ENCODE peak calls at places on chromosomes 12 and 14, in nine cellular contexts. P is A549, V is heart left ventricle, G is uterus, N is stomach, C is tibial nerve, J is IMR-90, D is testis, H is ovary. O is an unnamed sample.

GRCh38 chr12:125184213-125184952 is 119.1 kb downstream of the AACS start:
- DNase-seq in P (no peak), V (no peak), G (no peak), N (peak), C (no peak), J (no peak), D (no peak), H (no peak), O (no peak)

GRCh38 chr12:6332459-6332858 is 9.4 kb downstream of the TNFRSF1A start:
- DNase-seq in P (peak), V (no peak), G (no peak), N (no peak), C (no peak), J (peak), D (no peak), H (no peak), O (no peak)

GRCh38 chr12:57124259-57124877 is 3.9 kb upstream of the LRP1 start:
- DNase-seq in P (peak), V (no peak), G (peak), N (peak), C (peak), J (peak), D (peak), H (peak), O (peak)

GRCh38 chr12:4273651-4274395 is at the start of gene CCND2:
- DNase-seq in P (peak), V (peak), G (peak), N (peak), C (peak), J (peak), D (peak), H (peak), O (peak)

GRCh38 chr14:95529242-95529641 is 5.6 kb upstream of the GLRX5 start:
- DNase-seq in P (no peak), V (no peak), G (no peak), N (no peak), C (no peak), J (no peak), D (no peak), H (no peak), O (no peak)

GRCh38 chr12:68791897-68792481 is 16.0 kb upstream of the MDM2 start:
- DNase-seq in P (no peak), V (no peak), G (no peak), N (no peak), C (no peak), J (no peak), D (no peak), H (no peak), O (no peak)

GRCh38 chr12:111450676-111451075 is 45.0 kb downstream of the SH2B3 start:
- DNase-seq in P (no peak), V (no peak), G (peak), N (peak), C (no peak), J (no peak), D (peak), H (no peak), O (no peak)

GRCh38 chr14:65833256-65833880 is 420.8 kb downstream of the FUT8 start:
- DNase-seq in P (no peak), V (no peak), G (no peak), N (no peak), C (no peak), J (no peak), D (peak), H (no peak), O (no peak)

GRCh38 chr12:64256166-64256800 is 34.2 kb upstream of the KICS2 start:
- DNase-seq in P (peak), V (no peak), G (no peak), N (no peak), C (no peak), J (peak), D (no peak), H (no peak), O (no peak)

GRCh38 chr12:68784015-68784414 is 24.0 kb upstream of the MDM2 start:
- DNase-seq in P (no peak), V (no peak), G (no peak), N (no peak), C (no peak), J (no peak), D (no peak), H (no peak), O (no peak)

GRCh38 chr14:51304428-51304827 is 64.4 kb downstream of the TMX1 start:
- DNase-seq in P (peak), V (no peak), G (no peak), N (no peak), C (no peak), J (peak), D (no peak), H (no peak), O (no peak)

GRCh38 chr12:67394600-67394999 is 125.4 kb downstream of the CAND1 start:
- DNase-seq in P (no peak), V (peak), G (peak), N (no peak), C (peak), J (peak), D (peak), H (peak), O (no peak)

GRCh38 chr12:117091758-117092510 is 7.3 kb downstream of the TESC start:
- DNase-seq in P (no peak), V (no peak), G (no peak), N (no peak), C (no peak), J (no peak), D (no peak), H (no peak), O (peak)

GRCh38 chr12:89593233-89593632 is 67.4 kb upstream of the POC1B start:
- DNase-seq in P (no peak), V (no peak), G (no peak), N (no peak), C (no peak), J (no peak), D (no peak), H (no peak), O (no peak)

GRCh38 chr14:95291859-95292542 is 27.7 kb downstream of the CLMN start:
- DNase-seq in P (peak), V (peak), G (peak), N (peak), C (peak), J (peak), D (peak), H (no peak), O (no peak)

GRCh38 chr12:74349925-74350324 is 187.7 kb upstream of the ATXN7L3B start:
- DNase-seq in P (no peak), V (no peak), G (no peak), N (no peak), C (no peak), J (no peak), D (peak), H (no peak), O (no peak)

GRCh38 chr12:49547090-49547690 is 8.4 kb downstream of the KCNH3 start:
- DNase-seq in P (no peak), V (no peak), G (no peak), N (no peak), C (no peak), J (no peak), D (no peak), H (no peak), O (no peak)

GRCh38 chr14:34722723-34723545 is 8.5 kb upstream of the CFL2 start:
- DNase-seq in P (peak), V (no peak), G (peak), N (peak), C (peak), J (peak), D (peak), H (peak), O (no peak)

GRCh38 chr12:69287556-69287955 is 48.2 kb downstream of the CPSF6 start:
- DNase-seq in P (no peak), V (no peak), G (no peak), N (no peak), C (no peak), J (no peak), D (no peak), H (no peak), O (no peak)

GRCh38 chr12:126874427-126875026 is 1392.4 kb upstream of the TMEM132C start:
- DNase-seq in P (peak), V (peak), G (peak), N (peak), C (peak), J (no peak), D (peak), H (no peak), O (peak)

GRCh38 chr14:105486974-105487448 is 325 bp downstream of the CRIP1 start:
- DNase-seq in P (peak), V (peak), G (peak), N (no peak), C (no peak), J (no peak), D (no peak), H (no peak), O (peak)

GRCh38 chr14:62209287-62209899 is 447.2 kb downstream of the SNAPC1 start:
- DNase-seq in P (no peak), V (no peak), G (no peak), N (no peak), C (no peak), J (peak), D (no peak), H (no peak), O (no peak)

GRCh38 chr12:109597795-109598427 is 24.3 kb downstream of the MVK start:
- DNase-seq in P (peak), V (peak), G (peak), N (peak), C (peak), J (peak), D (peak), H (peak), O (peak)
- TF ChIP-seq POLR2A in P (no peak), V (no peak), G (no peak), N (no peak), C (no peak), J (no peak), D (no peak), H (no peak), O (no peak)

GRCh38 chr14:23645504-23645811 is 9.3 kb downstream of the DHRS2 start:
- DNase-seq in P (no peak), V (no peak), G (no peak), N (no peak), C (no peak), J (no peak), D (no peak), H (no peak), O (no peak)

GRCh38 chr14:23644919-23645336 is 8.8 kb downstream of the DHRS2 start:
- DNase-seq in P (no peak), V (no peak), G (no peak), N (no peak), C (no peak), J (no peak), D (no peak), H (no peak), O (no peak)

GRCh38 chr14:23646648-23647549 is 10.7 kb downstream of the DHRS2 start:
- DNase-seq in P (peak), V (no peak), G (no peak), N (no peak), C (no peak), J (no peak), D (no peak), H (no peak), O (no peak)

GRCh38 chr14:23647619-23648018 is 11.5 kb downstream of the DHRS2 start:
- DNase-seq in P (no peak), V (no peak), G (no peak), N (no peak), C (no peak), J (no peak), D (no peak), H (no peak), O (no peak)

DNA sequence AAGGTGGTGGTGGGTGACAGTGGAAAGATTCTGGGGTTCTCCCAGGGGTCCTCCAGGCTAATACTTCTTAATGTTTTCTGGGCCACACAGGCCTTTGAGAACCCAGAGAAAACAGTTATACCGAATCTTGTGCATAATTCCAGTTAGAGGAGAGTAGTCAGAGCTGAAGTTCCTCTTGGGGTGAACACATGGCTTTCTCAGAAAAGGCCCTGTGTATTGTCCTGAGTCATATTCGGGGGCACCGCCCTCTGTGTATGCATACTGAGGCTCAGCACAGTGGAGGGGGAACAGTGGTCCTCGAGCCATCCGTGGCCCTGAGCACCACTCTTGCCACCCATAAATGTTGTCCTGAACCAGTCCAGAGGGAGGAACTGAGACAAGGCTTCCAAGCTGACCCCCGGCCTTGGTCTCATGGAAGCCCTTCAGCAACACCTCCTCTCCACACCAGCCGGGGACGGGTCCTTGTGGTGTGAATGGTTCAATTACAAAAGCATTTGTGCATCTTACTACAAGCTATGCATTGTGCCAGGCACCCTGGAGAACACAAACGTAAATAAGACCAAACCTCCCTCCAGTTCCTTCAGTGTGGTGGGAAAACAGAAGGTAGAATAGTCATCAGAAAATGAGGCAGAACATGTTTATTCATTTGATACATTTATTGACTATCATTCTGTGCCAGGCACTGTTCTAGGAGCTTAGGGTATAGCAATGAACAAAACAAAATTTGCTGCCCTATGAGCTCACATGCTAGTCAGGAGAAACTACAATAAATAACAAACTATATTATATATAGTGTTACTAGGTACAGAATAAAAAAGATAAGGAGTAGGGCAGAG is 9.9 kb downstream of the DHRS2 start:
- DNase-seq in P (no peak), V (no peak), G (no peak), N (no peak), C (no peak), J (no peak), D (no peak), H (no peak), O (no peak)
- H3K27ac ChIP-seq in P (no peak), V (no peak), G (no peak), N (no peak), C (no peak), J (no peak), D (no peak), H (no peak), O (no peak)

GRCh38 chr12:21656931-21657335 is 709 bp downstream of the LDHB start:
- DNase-seq in P (peak), V (no peak), G (no peak), N (peak), C (no peak), J (peak), D (peak), H (peak), O (peak)
- TF ChIP-seq POLR2A in P (no peak), V (no peak), G (no peak), N (no peak), C (no peak), J (no peak), D (no peak), H (no peak), O (no peak)

GRCh38 chr14:92962831-92963095 is 39.8 kb downstream of the CHGA start:
- DNase-seq in P (no peak), V (peak), G (no peak), N (no peak), C (no peak), J (no peak), D (no peak), H (no peak), O (no peak)

GRCh38 chr14:92964124-92965109 is 41.5 kb downstream of the CHGA start:
- DNase-seq in P (peak), V (peak), G (no peak), N (no peak), C (no peak), J (no peak), D (no peak), H (no peak), O (peak)

GRCh38 chr14:92962031-92962830 is 39.3 kb downstream of the CHGA start:
- DNase-seq in P (no peak), V (no peak), G (no peak), N (no peak), C (no peak), J (no peak), D (no peak), H (no peak), O (peak)

GRCh38 chr14:92961567-92961855 is 38.6 kb downstream of the CHGA start:
- DNase-seq in P (no peak), V (peak), G (no peak), N (no peak), C (no peak), J (no peak), D (no peak), H (no peak), O (peak)

DNA sequence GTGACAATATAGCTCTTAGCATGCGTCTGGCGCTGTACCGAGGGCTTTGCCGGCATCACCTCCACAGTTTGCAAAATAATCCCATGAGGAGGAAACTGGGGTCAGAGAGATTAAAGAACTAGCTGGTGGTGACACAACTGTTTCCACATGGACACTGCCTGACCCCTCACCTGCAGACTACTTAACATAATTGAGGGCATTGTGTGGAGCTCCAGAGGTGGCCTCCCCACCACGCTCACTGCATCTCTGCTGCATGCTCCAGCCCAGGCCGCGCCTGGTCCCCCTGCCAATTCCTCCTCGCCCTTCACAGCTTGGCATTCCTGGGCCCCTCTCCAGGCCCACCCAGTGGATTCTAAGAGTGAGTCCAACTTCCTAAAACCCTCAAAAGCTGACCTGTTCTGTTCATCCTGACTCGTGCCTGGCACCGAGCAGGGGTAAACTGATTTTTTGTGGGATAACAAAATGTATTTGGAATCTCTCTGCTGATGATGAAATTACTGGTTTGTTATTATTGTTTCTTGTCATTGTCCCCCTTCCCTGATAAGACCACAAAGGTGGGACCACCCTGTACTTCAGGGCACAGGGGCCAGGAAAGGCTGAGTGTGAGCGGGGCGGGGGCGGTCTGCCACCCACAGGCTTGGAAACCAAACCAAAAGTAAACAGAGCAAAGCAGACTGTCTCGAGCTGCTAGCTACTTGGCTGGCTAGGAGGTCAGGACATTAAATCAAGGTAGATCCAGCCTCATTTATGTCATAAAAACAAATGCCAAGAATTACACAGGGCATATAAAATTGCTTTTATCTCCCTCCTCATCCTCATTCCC is 40.6 kb downstream of the CHGA start:
- DNase-seq in P (no peak), V (peak), G (peak), N (no peak), C (no peak), J (no peak), D (no peak), H (no peak), O (peak)
- H3K27ac ChIP-seq in P (peak), V (peak), G (peak), N (peak), C (no peak), J (no peak), D (no peak), H (no peak), O (no peak)

DNA sequence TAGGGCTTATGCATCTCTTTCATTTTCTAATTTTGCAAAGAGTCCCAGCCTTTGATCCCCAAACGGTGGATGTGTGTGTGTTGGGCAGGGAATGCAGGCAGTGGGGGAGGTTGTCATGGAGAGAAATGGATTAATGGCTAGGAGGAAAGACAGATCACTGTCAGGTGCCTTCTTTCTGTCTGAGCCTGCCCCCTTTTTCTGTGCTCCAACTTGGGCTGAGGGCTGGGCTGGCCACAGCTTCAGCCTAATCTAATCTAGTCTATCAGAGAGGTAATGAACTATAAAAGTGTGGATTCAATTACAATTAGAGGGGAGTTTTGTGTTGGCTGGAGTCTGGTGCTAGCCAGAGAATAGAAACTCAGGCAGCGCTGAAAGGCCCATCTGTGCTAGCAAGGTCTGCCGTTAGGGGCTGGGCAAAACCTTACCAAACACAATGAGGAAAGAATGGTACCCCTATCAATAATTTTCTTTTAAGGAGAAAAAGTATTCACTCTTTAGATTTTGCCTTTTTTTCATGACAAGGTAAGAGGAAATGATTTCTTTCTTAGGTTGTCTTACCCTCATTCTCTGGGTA is 41.3 kb downstream of the NEUROD4 start:
- DNase-seq in P (no peak), V (no peak), G (no peak), N (no peak), C (no peak), J (no peak), D (no peak), H (no peak), O (no peak)
- TF ChIP-seq POLR2A in P (no peak), V (no peak), G (no peak), N (no peak), C (no peak), J (no peak), D (no peak), H (no peak), O (no peak)

GRCh38 chr14:32329690-32330290 is 692 bp downstream of the AKAP6 start:
- DNase-seq in P (no peak), V (no peak), G (no peak), N (no peak), C (no peak), J (no peak), D (no peak), H (no peak), O (no peak)
- H3K27ac ChIP-seq in P (no peak), V (no peak), G (no peak), N (no peak), C (no peak), J (no peak), D (peak), H (no peak), O (no peak)

DNA sequence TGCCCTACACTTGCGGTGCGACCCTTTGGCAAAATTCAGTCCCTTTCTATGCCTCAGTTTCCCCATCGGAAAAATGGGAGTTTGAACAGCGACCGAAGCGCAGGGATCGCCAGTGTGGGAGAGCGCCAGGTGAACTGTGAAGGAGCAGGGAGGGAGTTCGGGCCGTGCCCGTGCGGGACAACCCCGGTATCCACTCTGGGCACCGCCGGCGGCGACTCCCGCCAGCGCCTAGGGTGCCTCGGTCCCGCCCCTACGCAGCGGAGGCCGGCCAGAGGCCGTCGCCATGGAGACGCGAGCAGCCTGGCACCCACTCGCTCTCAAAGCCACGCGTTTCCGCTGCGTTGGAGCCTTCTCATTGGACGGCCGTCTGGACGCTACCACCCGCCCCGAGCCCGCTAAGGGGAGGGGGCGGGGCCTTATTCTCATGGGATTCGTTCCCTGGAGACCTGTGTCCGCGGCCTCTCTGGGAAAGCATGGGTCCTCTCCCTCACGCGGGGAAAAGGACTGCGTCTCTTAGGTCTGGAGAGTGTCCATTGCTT is 729 bp upstream of the MLEC start:
- DNase-seq in P (peak), V (peak), G (peak), N (peak), C (peak), J (peak), D (peak), H (peak), O (peak)
- TF ChIP-seq POLR2A in P (peak), V (no peak), G (peak), N (no peak), C (peak), J (no peak), D (no peak), H (no peak), O (peak)

GRCh38 chr14:72644038-72644437 is 249.9 kb downstream of the DPF3 start:
- DNase-seq in P (no peak), V (no peak), G (no peak), N (no peak), C (no peak), J (peak), D (no peak), H (no peak), O (no peak)
- H3K27ac ChIP-seq in P (no peak), V (no peak), G (no peak), N (no peak), C (no peak), J (peak), D (no peak), H (no peak), O (no peak)

GRCh38 chr14:68783408-68784297 is 9.2 kb downstream of the ZFP36L1 start:
- DNase-seq in P (peak), V (no peak), G (peak), N (peak), C (no peak), J (no peak), D (peak), H (no peak), O (no peak)
- TF ChIP-seq POLR2A in P (no peak), V (no peak), G (no peak), N (no peak), C (no peak), J (no peak), D (no peak), H (no peak), O (no peak)